ENCODE peak calls at places on chromosomes 5 and 9, in four cellular contexts. M is iPS-NIHi11, B is NCI-H524, S is foreskin fibroblast. C is an unnamed sample.

GRCh38 chr5:77960863-77961396 is 184.8 kb upstream of the TBCA start:
- DNase-seq in M (no peak), B (peak), S (no peak), C (no peak)

GRCh38 chr5:32249668-32250067 is 63.1 kb downstream of the MTMR12 start:
- DNase-seq in M (no peak), B (no peak), S (no peak), C (no peak)

GRCh38 chr9:137479315-137479861 is 20.3 kb upstream of the NSMF start:
- DNase-seq in M (no peak), B (no peak), S (no peak), C (no peak)

GRCh38 chr5:2123874-2124273 is 241.1 kb upstream of the IRX4 start:
- DNase-seq in M (no peak), B (no peak), S (no peak), C (no peak)

GRCh38 chr5:180115326-180116076 is 43.9 kb upstream of the RNF130 start:
- DNase-seq in M (no peak), B (peak), S (no peak), C (no peak)

GRCh38 chr5:143386725-143387124 is 16.8 kb downstream of the NR3C1 start:
- DNase-seq in M (no peak), B (no peak), S (no peak), C (no peak)

GRCh38 chr5:132428147-132428482 is 58.6 kb downstream of the SLC22A5 start:
- DNase-seq in M (no peak), B (no peak), S (no peak), C (no peak)

GRCh38 chr9:86079421-86080111 is 19.8 kb downstream of the GOLM1 start:
- DNase-seq in M (no peak), B (no peak), S (no peak), C (no peak)

GRCh38 chr5:86880785-86881492 is 263.2 kb downstream of the COX7C start:
- DNase-seq in M (peak), B (peak), S (peak), C (no peak)

GRCh38 chr5:178801021-178801420 is 58.7 kb upstream of the ZNF354B start:
- DNase-seq in M (no peak), B (no peak), S (no peak), C (no peak)

GRCh38 chr5:93658044-93658443 is 75.0 kb downstream of the NR2F1 start:
- DNase-seq in M (no peak), B (no peak), S (no peak), C (no peak)

GRCh38 chr5:175846332-175846731 is 25.0 kb upstream of the CPLX2 start:
- DNase-seq in M (no peak), B (no peak), S (no peak), C (no peak)

GRCh38 chr9:110996436-110997224 is 41.6 kb downstream of the LPAR1 start:
- DNase-seq in M (no peak), B (no peak), S (peak), C (no peak)

GRCh38 chr5:170491479-170491878 is 12.3 kb upstream of the KCNIP1 start:
- DNase-seq in M (peak), B (no peak), S (peak), C (no peak)

GRCh38 chr9:82679488-82679887 is 383.5 kb downstream of the RASEF start:
- DNase-seq in M (no peak), B (peak), S (no peak), C (no peak)

C was measured in NCI-H2171.